ENCODE peak calls at places on chromosomes 5 and 9, in four cellular contexts. N is heart right ventricle; E is CD8-positive, alpha-beta T cell; Q is psoas muscle. F is an unnamed sample.

GRCh38 chr9:136497916-136498695 is 15.3 kb upstream of the SEC16A start:
- DNase-seq in N (no peak), E (no peak), Q (no peak), F (no peak)

GRCh38 chr9:98506422-98507054 is 202.2 kb downstream of the GABBR2 start:
- DNase-seq in N (no peak), E (no peak), Q (no peak), F (peak; percentile 18)

GRCh38 chr9:114344188-114344566 is 14.5 kb downstream of the ORM2 start:
- DNase-seq in N (no peak), E (no peak), Q (no peak), F (no peak)

GRCh38 chr5:151221574-151221973 is 2.3 kb downstream of the CCDC69 start:
- DNase-seq in N (no peak), E (no peak), Q (no peak), F (no peak)

GRCh38 chr5:135356522-135357318 is 42.3 kb downstream of the MACROH2A1 start:
- DNase-seq in N (peak; percentile 81), E (no peak), Q (peak; percentile 79), F (peak; percentile 88)

GRCh38 chr9:69264526-69264925 is 60.5 kb upstream of the ENTREP1 start:
- DNase-seq in N (no peak), E (no peak), Q (no peak), F (no peak)

GRCh38 chr9:87716141-87716540 is 9.8 kb upstream of the CTSL start:
- DNase-seq in N (no peak), E (no peak), Q (no peak), F (no peak)

GRCh38 chr5:66174338-66174737 is 30.2 kb downstream of the SREK1 start:
- DNase-seq in N (no peak), E (no peak), Q (no peak), F (no peak)

GRCh38 chr5:134851307-134851923 is 5.6 kb downstream of the C5orf24 start:
- DNase-seq in N (no peak), E (no peak), Q (no peak), F (no peak)

GRCh38 chr5:146971401-146971800 is 92.8 kb upstream of the PPP2R2B start:
- DNase-seq in N (no peak), E (no peak), Q (no peak), F (no peak)

GRCh38 chr5:139747583-139748504 is 47.8 kb upstream of the PSD2 start:
- DNase-seq in N (peak; percentile 49), E (no peak), Q (peak; percentile 60), F (no peak)

GRCh38 chr5:34857161-34857560 is 18.2 kb downstream of the TTC23L start:
- DNase-seq in N (no peak), E (no peak), Q (no peak), F (no peak)

GRCh38 chr5:74316064-74316586 is 324.4 kb downstream of the ENC1 start:
- DNase-seq in N (no peak), E (no peak), Q (peak; percentile 22), F (peak; percentile 77)

GRCh38 chr5:88952344-88952743 is 69.4 kb upstream of the MEF2C start:
- DNase-seq in N (no peak), E (no peak), Q (no peak), F (no peak)

GRCh38 chr5:153749941-153750340 is 259.5 kb downstream of the GRIA1 start:
- DNase-seq in N (no peak), E (no peak), Q (no peak), F (no peak)

GRCh38 chr9:127991017-127991756 is 10.4 kb upstream of the EEIG1 start:
- DNase-seq in N (no peak), E (no peak), Q (no peak), F (no peak)

GRCh38 chr9:34513567-34514214 is 9.1 kb downstream of the ENHO start:
- DNase-seq in N (no peak), E (no peak), Q (no peak), F (no peak)

GRCh38 chr5:34598177-34598794 is 57.8 kb upstream of the RAI14 start:
- DNase-seq in N (no peak), E (no peak), Q (no peak), F (peak; percentile 65)

GRCh38 chr5:134177197-134178171 is 734 bp upstream of the SKP1 start:
- DNase-seq in N (peak; percentile 24), E (no peak), Q (peak; percentile 72), F (peak; percentile 83)

DNA sequence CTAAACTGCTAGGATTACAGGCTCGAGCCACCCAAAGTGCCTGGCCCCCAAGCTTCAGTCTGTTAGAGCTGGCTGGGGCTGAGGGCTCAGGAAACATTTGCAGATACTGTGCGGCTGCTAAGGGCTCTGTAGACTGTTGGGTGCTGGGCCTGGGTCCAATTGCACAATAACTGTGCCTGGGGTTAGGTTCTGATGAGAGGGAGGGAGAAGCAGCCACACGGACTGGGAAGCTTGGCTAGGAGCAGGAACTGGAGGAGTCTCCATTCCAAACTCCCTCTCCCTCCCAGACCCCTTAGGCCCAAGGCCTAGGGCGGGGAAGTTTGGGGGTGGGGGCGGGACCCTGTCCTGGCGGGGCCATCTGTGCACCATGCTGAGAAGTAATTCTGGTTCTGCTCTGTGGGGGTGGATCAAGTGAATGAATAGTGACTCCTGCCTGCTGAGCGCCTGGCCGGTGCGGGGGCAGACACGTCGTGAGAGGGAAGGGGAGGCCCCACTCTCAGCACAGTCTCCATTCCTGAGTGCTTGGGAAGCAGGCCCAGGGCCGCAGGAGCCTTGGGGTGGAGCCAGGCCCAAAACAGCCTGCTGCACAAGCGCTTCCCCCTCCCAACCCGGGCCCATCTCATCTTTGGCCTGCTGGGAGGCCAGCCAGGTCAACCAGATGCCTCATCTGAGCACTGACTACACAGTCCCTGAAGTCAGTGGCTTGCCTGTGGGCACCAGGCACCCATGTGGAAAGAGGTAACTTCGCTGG is 1.5 kb downstream of the ASS1 start:
- DNase-seq in N (peak; percentile 88), E (no peak), Q (peak; percentile 88), F (peak; percentile 94)
- H3K4me1 ChIP-seq in N (peaks cover 69% of the 10 kb centered on the region), E (no peaks in the 10 kb centered on the region), Q (peaks cover 32% of the 10 kb centered on the region), F (peaks cover 56% of the 10 kb centered on the region)

DNA sequence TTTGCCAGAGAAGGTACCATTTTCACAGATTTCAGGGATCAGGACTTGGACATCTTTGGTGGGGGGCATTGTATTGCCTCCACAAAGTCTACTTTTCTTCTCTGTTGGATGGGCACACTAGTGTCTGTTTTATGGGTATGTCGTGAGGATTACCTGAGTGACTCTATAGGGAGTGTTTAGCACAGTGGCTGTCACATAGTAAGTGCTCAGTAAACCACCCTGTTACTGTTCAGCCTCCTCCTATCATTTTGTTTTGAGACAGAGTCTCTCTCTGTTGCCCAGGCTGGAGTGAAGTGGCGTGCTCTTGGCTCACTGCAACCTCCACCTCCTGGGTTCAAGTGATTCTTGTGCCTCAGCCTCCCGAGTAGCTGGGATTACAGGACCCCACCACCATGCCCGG is 2.4 kb upstream of the PRRC2B start:
- DNase-seq in N (no peak), E (no peak), Q (no peak), F (no peak)
- H3K27ac ChIP-seq in N (no peak overlapping the region), E (no peak overlapping the region), Q (no peak overlapping the region), F (peak overlapping the region; percentile 47)

GRCh38 chr5:24053731-24054130 is 546.3 kb downstream of the PRDM9 start:
- DNase-seq in N (no peak), E (no peak), Q (no peak), F (no peak)
- TF ChIP-seq CTCF in N (no peak), E (no peak), Q (no peak), F (no peak)

GRCh38 chr5:98938459-98938858 is 9.7 kb upstream of the CHD1 start:
- DNase-seq in N (no peak), E (no peak), Q (no peak), F (no peak)

GRCh38 chr5:98940586-98940985 is 11.8 kb upstream of the CHD1 start:
- DNase-seq in N (no peak), E (no peak), Q (no peak), F (no peak)

GRCh38 chr5:98935206-98935605 is 6.4 kb upstream of the CHD1 start:
- DNase-seq in N (no peak), E (no peak), Q (no peak), F (no peak)

GRCh38 chr5:98934581-98934980 is 5.8 kb upstream of the CHD1 start:
- DNase-seq in N (no peak), E (no peak), Q (no peak), F (no peak)

GRCh38 chr5:98936948-98937715 is 8.3 kb upstream of the CHD1 start:
- DNase-seq in N (no peak), E (no peak), Q (no peak), F (no peak)
- H3K4me1 ChIP-seq in N (peaks cover 87% of the 10 kb centered on the region), E (peaks cover 32% of the 10 kb centered on the region), Q (peaks cover 93% of the 10 kb centered on the region), F (peaks cover 3% of the 10 kb centered on the region)

GRCh38 chr5:177093803-177094202 is 7.1 kb downstream of the FGFR4 start:
- DNase-seq in N (no peak), E (no peak), Q (no peak), F (no peak)

GRCh38 chr5:177096162-177097015 is 9.7 kb downstream of the FGFR4 start:
- DNase-seq in N (no peak), E (no peak), Q (no peak), F (no peak)

GRCh38 chr5:177093082-177093712 is 6.5 kb downstream of the FGFR4 start:
- DNase-seq in N (no peak), E (no peak), Q (no peak), F (no peak)

GRCh38 chr5:177094224-177095087 is 7.7 kb downstream of the FGFR4 start:
- DNase-seq in N (peak; percentile 88), E (no peak), Q (peak; percentile 82), F (peak; percentile 77)

DNA sequence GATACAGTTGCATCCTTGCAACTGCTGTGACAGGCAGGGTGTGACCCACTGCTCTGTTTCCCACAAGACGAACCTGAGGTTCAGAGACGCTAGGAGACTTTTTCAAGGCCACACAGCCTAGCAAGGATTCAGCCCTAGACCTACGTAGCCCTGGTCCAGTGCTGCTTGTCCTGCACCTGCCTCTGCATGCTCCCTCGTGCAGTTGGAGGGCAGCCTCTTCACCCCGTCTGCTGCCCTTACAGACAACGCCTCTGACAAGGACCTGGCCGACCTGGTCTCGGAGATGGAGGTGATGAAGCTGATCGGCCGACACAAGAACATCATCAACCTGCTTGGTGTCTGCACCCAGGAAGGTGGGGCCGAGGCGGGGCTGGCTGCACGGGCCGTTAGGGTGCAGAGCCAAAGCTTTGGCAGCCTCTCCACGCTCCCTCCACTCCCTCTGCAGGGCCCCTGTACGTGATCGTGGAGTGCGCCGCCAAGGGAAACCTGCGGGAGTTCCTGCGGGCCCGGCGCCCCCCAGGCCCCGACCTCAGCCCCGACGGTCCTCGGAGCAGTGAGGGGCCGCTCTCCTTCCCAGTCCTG is 8.5 kb downstream of the FGFR4 start:
- DNase-seq in N (no peak), E (no peak), Q (no peak), F (no peak)
- H3K27ac ChIP-seq in N (no peak overlapping the region), E (no peak overlapping the region), Q (no peak overlapping the region), F (peak overlapping the region; percentile 88)

GRCh38 chr5:1763548-1763911 is 36.1 kb downstream of the MRPL36 start:
- DNase-seq in N (peak; percentile 35), E (no peak), Q (no peak), F (peak; percentile 64)
- TF ChIP-seq CTCF in N (peak; percentile 68), E (peak; percentile 58), Q (peak; percentile 57), F (peak; percentile 62)

F was measured in adrenal gland.